ENCODE peak calls at places on chromosomes 6 and 20, in seven cellular contexts. C, Y, V, L, R, Z and K are unnamed samples.

GRCh38 chr20:33859157-33859695 is 48.1 kb downstream of the CHMP4B start:
- DNase-seq in V (no peak), R (no peak), L (peak; percentile 13), Z (peak; percentile 17), Y (peak; percentile 47), C (peak; percentile 35), K (peak; percentile 40)

GRCh38 chr6:119110601-119111548 is 32.4 kb upstream of the FAM184A start:
- DNase-seq in Z (peak; percentile 43), Y (peak; percentile 8), V (peak; percentile 72), L (peak; percentile 8), C (peak; percentile 77), R (peak; percentile 58), K (peak; percentile 20)

GRCh38 chr6:109867009-109867969 is 110.8 kb upstream of the GPR6 start:
- DNase-seq in Y (no peak), C (peak; percentile 47), V (no peak), L (no peak), Z (no peak), R (peak; percentile 23), K (no peak)

GRCh38 chr20:44409132-44409600 is 53.7 kb downstream of the HNF4A start:
- DNase-seq in R (peak; percentile 77), Z (no peak), V (peak; percentile 71), L (no peak), Y (no peak), C (peak; percentile 86), K (no peak)

GRCh38 chr20:63837134-63837429 is 6.0 kb upstream of the ZBTB46 start:
- DNase-seq in Y (no peak), Z (no peak), C (no peak), R (no peak), L (no peak), V (no peak), K (no peak)

GRCh38 chr20:47351643-47352331 is 4.7 kb downstream of the ZMYND8 start:
- DNase-seq in Z (no peak), R (no peak), Y (no peak), L (no peak), C (peak; percentile 36), V (no peak), K (peak; percentile 67)

GRCh38 chr6:158514176-158514575 is 45.7 kb upstream of the TMEM181 start:
- DNase-seq in R (no peak), C (no peak), Z (no peak), Y (no peak), L (no peak), V (no peak), K (no peak)

GRCh38 chr20:44079291-44079690 is 107.7 kb downstream of the JPH2 start:
- DNase-seq in Z (no peak), Y (peak; percentile 12), C (no peak), V (no peak), L (no peak), R (no peak), K (no peak)